ENCODE peak calls at places on chromosomes 11 and 22, in five cellular contexts. One of them, this sample, is unnamed.

GRCh38 chr11:70587095-70587389 is 188.7 kb downstream of the CTTN start:
- DNase-seq in HCT116: no peak
- DNase-seq in IMR-90: peak
- DNase-seq in sigmoid colon: no peak
- DNase-seq in heart left ventricle: no peak
- DNase-seq in this sample: no peak

GRCh38 chr11:113562981-113563461 is 87.8 kb upstream of the DRD2 start:
- DNase-seq in sigmoid colon: no peak
- DNase-seq in IMR-90: no peak
- DNase-seq in heart left ventricle: no peak
- DNase-seq in HCT116: no peak
- DNase-seq in this sample: no peak

GRCh38 chr22:27370281-27370680 is 431.3 kb downstream of the MN1 start:
- DNase-seq in heart left ventricle: no peak
- DNase-seq in HCT116: no peak
- DNase-seq in IMR-90: no peak
- DNase-seq in sigmoid colon: no peak
- DNase-seq in this sample: no peak

GRCh38 chr11:45212566-45213315 is 66.3 kb downstream of the PRDM11 start:
- DNase-seq in heart left ventricle: no peak
- DNase-seq in HCT116: no peak
- DNase-seq in sigmoid colon: peak
- DNase-seq in IMR-90: no peak
- DNase-seq in this sample: no peak

GRCh38 chr22:41875531-41876242 is 39.2 kb downstream of the SHISA8 start:
- DNase-seq in IMR-90: no peak
- DNase-seq in heart left ventricle: no peak
- DNase-seq in HCT116: no peak
- DNase-seq in sigmoid colon: no peak
- DNase-seq in this sample: no peak

GRCh38 chr22:21041937-21042336 is 3.8 kb upstream of the LRRC74B start:
- DNase-seq in heart left ventricle: no peak
- DNase-seq in IMR-90: peak
- DNase-seq in HCT116: no peak
- DNase-seq in sigmoid colon: no peak
- DNase-seq in this sample: no peak

GRCh38 chr22:20251981-20252380 is 16.1 kb downstream of the RTN4R start:
- DNase-seq in heart left ventricle: no peak
- DNase-seq in sigmoid colon: no peak
- DNase-seq in IMR-90: no peak
- DNase-seq in HCT116: no peak
- DNase-seq in this sample: no peak

GRCh38 chr11:111472228-111472627 is 40.0 kb downstream of the BTG4 start:
- DNase-seq in IMR-90: no peak
- DNase-seq in HCT116: no peak
- DNase-seq in heart left ventricle: no peak
- DNase-seq in sigmoid colon: no peak
- DNase-seq in this sample: no peak

GRCh38 chr11:79045811-79046304 is 395.0 kb downstream of the TENM4 start:
- DNase-seq in heart left ventricle: no peak
- DNase-seq in sigmoid colon: no peak
- DNase-seq in HCT116: no peak
- DNase-seq in IMR-90: peak
- DNase-seq in this sample: no peak

GRCh38 chr22:30872282-30873041 is 96.1 kb downstream of the MORC2 start:
- DNase-seq in sigmoid colon: peak
- DNase-seq in heart left ventricle: no peak
- DNase-seq in IMR-90: no peak
- DNase-seq in HCT116: no peak
- DNase-seq in this sample: no peak

GRCh38 chr11:74678591-74679512 is 52.4 kb downstream of the CHRDL2 start:
- DNase-seq in sigmoid colon: no peak
- DNase-seq in HCT116: no peak
- DNase-seq in IMR-90: peak
- DNase-seq in heart left ventricle: peak
- DNase-seq in this sample: no peak

GRCh38 chr11:34050536-34050935 is 995 bp upstream of the CAPRIN1 start:
- DNase-seq in HCT116: no peak
- DNase-seq in heart left ventricle: no peak
- DNase-seq in IMR-90: peak
- DNase-seq in sigmoid colon: no peak
- DNase-seq in this sample: no peak

GRCh38 chr11:93059074-93059957 is 89.9 kb downstream of the MTNR1B start:
- DNase-seq in HCT116: no peak
- DNase-seq in sigmoid colon: no peak
- DNase-seq in heart left ventricle: no peak
- DNase-seq in IMR-90: peak
- DNase-seq in this sample: no peak

GRCh38 chr11:126595560-126595959 is 240.1 kb downstream of the ST3GAL4 start:
- DNase-seq in heart left ventricle: no peak
- DNase-seq in HCT116: no peak
- DNase-seq in sigmoid colon: no peak
- DNase-seq in IMR-90: no peak
- DNase-seq in this sample: no peak

GRCh38 chr11:100734743-100735527 is 47.8 kb downstream of the ARHGAP42 start:
- DNase-seq in IMR-90: no peak
- DNase-seq in heart left ventricle: no peak
- DNase-seq in HCT116: no peak
- DNase-seq in sigmoid colon: no peak
- DNase-seq in this sample: no peak

GRCh38 chr11:65821107-65821506 is 12.7 kb upstream of the SNX32 start:
- DNase-seq in HCT116: no peak
- DNase-seq in IMR-90: no peak
- DNase-seq in heart left ventricle: no peak
- DNase-seq in sigmoid colon: no peak
- DNase-seq in this sample: no peak

GRCh38 chr22:46659059-46659790 is 39.0 kb downstream of the GRAMD4 start:
- DNase-seq in HCT116: no peak
- DNase-seq in heart left ventricle: no peak
- DNase-seq in sigmoid colon: no peak
- DNase-seq in IMR-90: no peak
- DNase-seq in this sample: no peak

GRCh38 chr22:23504522-23504921 is 75.6 kb downstream of the IGLL1 start:
- DNase-seq in heart left ventricle: no peak
- DNase-seq in sigmoid colon: no peak
- DNase-seq in HCT116: no peak
- DNase-seq in IMR-90: no peak
- DNase-seq in this sample: no peak

GRCh38 chr11:129640671-129641070 is 175.0 kb upstream of the TMEM45B start:
- DNase-seq in heart left ventricle: no peak
- DNase-seq in HCT116: no peak
- DNase-seq in IMR-90: no peak
- DNase-seq in sigmoid colon: no peak
- DNase-seq in this sample: no peak

GRCh38 chr11:69108030-69108429 is 47.7 kb upstream of the SMIM38 start:
- DNase-seq in HCT116: no peak
- DNase-seq in IMR-90: no peak
- DNase-seq in sigmoid colon: no peak
- DNase-seq in heart left ventricle: no peak
- DNase-seq in this sample: no peak

GRCh38 chr11:20754957-20755356 is 85.6 kb downstream of the NELL1 start:
- DNase-seq in HCT116: no peak
- DNase-seq in sigmoid colon: no peak
- DNase-seq in heart left ventricle: no peak
- DNase-seq in IMR-90: no peak
- DNase-seq in this sample: no peak

GRCh38 chr11:112293614-112294013 is 33.0 kb upstream of the PLET1 start:
- DNase-seq in IMR-90: no peak
- DNase-seq in heart left ventricle: peak
- DNase-seq in sigmoid colon: peak
- DNase-seq in HCT116: no peak
- DNase-seq in this sample: peak

GRCh38 chr11:68051191-68052136 is 12.6 kb downstream of the TCIRG1 start:
- DNase-seq in IMR-90: no peak
- DNase-seq in heart left ventricle: no peak
- DNase-seq in HCT116: no peak
- DNase-seq in sigmoid colon: peak
- DNase-seq in this sample: peak

GRCh38 chr11:36195496-36196346 is 93.5 kb downstream of the COMMD9 start:
- DNase-seq in heart left ventricle: no peak
- DNase-seq in HCT116: no peak
- DNase-seq in sigmoid colon: no peak
- DNase-seq in IMR-90: peak
- DNase-seq in this sample: no peak

GRCh38 chr22:25829808-25830777 is 88.1 kb downstream of the MYO18B start:
- DNase-seq in HCT116: no peak
- DNase-seq in heart left ventricle: peak
- DNase-seq in sigmoid colon: no peak
- DNase-seq in IMR-90: no peak
- DNase-seq in this sample: peak

GRCh38 chr11:130877532-130877931 is 38.7 kb downstream of the SNX19 start:
- DNase-seq in HCT116: no peak
- DNase-seq in heart left ventricle: no peak
- DNase-seq in sigmoid colon: no peak
- DNase-seq in IMR-90: no peak
- DNase-seq in this sample: no peak

GRCh38 chr11:12008790-12009616 is 577 bp upstream of the DKK3 start:
- DNase-seq in IMR-90: peak
- DNase-seq in heart left ventricle: peak
- DNase-seq in sigmoid colon: peak
- DNase-seq in HCT116: no peak
- DNase-seq in this sample: peak

GRCh38 chr22:26673485-26673884 is 16.1 kb downstream of the MIAT start:
- DNase-seq in IMR-90: no peak
- DNase-seq in sigmoid colon: no peak
- DNase-seq in HCT116: no peak
- DNase-seq in heart left ventricle: no peak
- DNase-seq in this sample: no peak

GRCh38 chr11:61460986-61461385 is 31.1 kb downstream of the SDHAF2 start:
- DNase-seq in IMR-90: no peak
- DNase-seq in sigmoid colon: no peak
- DNase-seq in heart left ventricle: no peak
- DNase-seq in HCT116: no peak
- DNase-seq in this sample: no peak

GRCh38 chr22:38310518-38311330 is 6.5 kb downstream of the CSNK1E start:
- DNase-seq in HCT116: no peak
- DNase-seq in sigmoid colon: peak
- DNase-seq in heart left ventricle: peak
- DNase-seq in IMR-90: no peak
- DNase-seq in this sample: no peak

GRCh38 chr11:47175746-47176327 is 842 bp downstream of the ARFGAP2 start:
- DNase-seq in sigmoid colon: no peak
- DNase-seq in IMR-90: no peak
- DNase-seq in HCT116: no peak
- DNase-seq in heart left ventricle: no peak
- DNase-seq in this sample: no peak

GRCh38 chr11:47177229-47177845 is 658 bp upstream of the ARFGAP2 start:
- DNase-seq in sigmoid colon: peak
- DNase-seq in HCT116: peak
- DNase-seq in IMR-90: peak
- DNase-seq in heart left ventricle: peak
- DNase-seq in this sample: peak

GRCh38 chr11:47177846-47178245 is 1.2 kb upstream of the ARFGAP2 start:
- DNase-seq in IMR-90: no peak
- DNase-seq in HCT116: no peak
- DNase-seq in heart left ventricle: no peak
- DNase-seq in sigmoid colon: peak
- DNase-seq in this sample: no peak

GRCh38 chr11:47178305-47178704 is 1.6 kb upstream of the ARFGAP2 start:
- DNase-seq in HCT116: no peak
- DNase-seq in IMR-90: no peak
- DNase-seq in heart left ventricle: no peak
- DNase-seq in sigmoid colon: no peak
- DNase-seq in this sample: no peak

DNA sequence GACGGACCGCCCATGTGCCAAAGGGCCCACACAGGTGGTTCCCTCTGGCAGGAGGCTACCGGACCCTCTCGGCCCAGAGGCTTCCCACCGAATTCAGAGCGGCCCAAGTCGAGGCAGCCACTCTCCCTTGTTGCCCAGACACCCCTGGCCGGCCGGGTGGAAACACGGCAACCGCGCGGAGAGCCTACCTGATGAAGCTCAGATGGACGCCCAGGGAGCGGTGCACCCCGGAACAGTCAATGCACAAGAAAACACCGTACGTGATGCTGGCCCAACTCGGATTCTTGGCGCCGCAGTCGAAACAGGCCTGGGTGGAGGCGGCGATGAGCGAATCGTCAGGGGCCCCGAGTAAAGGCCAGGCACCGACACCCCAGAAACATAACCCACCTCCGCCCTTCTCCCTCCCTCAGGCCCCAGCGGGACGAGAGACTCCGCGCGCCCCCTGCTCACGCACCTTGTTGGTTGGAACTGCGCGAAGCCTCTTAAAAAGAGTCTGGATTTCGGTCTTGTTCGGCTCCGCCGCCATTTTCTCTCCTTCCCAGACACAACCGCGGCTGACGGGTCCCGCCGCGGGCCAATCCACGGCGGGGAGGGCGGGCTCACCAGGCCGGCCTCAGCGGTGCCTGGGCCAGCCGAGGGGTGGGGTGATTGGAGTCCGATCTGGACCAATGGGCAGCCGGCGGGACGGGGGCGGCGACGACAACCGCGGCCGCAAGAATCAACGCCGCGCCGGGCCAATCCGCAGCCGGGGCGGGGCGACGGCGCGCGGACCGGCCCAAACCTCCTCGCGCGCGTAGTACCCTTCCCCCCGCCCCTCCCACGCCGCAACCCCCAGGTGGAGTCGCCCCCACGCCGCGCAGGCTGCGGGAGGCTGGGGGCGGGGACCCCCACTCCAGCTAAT is at the start of gene ARFGAP2:
- DNase-seq in sigmoid colon: peak
- DNase-seq in IMR-90: peak
- DNase-seq in HCT116: peak
- DNase-seq in heart left ventricle: peak
- DNase-seq in this sample: peak
- TF ChIP-seq POLR2A in sigmoid colon: peak
- TF ChIP-seq POLR2A in IMR-90: peak
- TF ChIP-seq POLR2A in HCT116: no peak
- TF ChIP-seq POLR2A in heart left ventricle: peak
- TF ChIP-seq POLR2A in this sample: peak

GRCh38 chr11:122711831-122712378 is 56.4 kb downstream of the UBASH3B start:
- DNase-seq in IMR-90: no peak
- DNase-seq in HCT116: no peak
- DNase-seq in sigmoid colon: peak
- DNase-seq in heart left ventricle: no peak
- DNase-seq in this sample: no peak
- TF ChIP-seq CTCF in IMR-90: peak
- TF ChIP-seq CTCF in HCT116: no peak
- TF ChIP-seq CTCF in sigmoid colon: no peak
- TF ChIP-seq CTCF in heart left ventricle: no peak
- TF ChIP-seq CTCF in this sample: no peak

GRCh38 chr11:119319136-119319701 is 2.3 kb upstream of the MCAM start:
- DNase-seq in HCT116: no peak
- DNase-seq in heart left ventricle: no peak
- DNase-seq in sigmoid colon: no peak
- DNase-seq in IMR-90: no peak
- DNase-seq in this sample: no peak
- TF ChIP-seq POLR2A in HCT116: no peak
- TF ChIP-seq POLR2A in heart left ventricle: peak
- TF ChIP-seq POLR2A in sigmoid colon: no peak
- TF ChIP-seq POLR2A in IMR-90: no peak
- TF ChIP-seq POLR2A in this sample: no peak

DNA sequence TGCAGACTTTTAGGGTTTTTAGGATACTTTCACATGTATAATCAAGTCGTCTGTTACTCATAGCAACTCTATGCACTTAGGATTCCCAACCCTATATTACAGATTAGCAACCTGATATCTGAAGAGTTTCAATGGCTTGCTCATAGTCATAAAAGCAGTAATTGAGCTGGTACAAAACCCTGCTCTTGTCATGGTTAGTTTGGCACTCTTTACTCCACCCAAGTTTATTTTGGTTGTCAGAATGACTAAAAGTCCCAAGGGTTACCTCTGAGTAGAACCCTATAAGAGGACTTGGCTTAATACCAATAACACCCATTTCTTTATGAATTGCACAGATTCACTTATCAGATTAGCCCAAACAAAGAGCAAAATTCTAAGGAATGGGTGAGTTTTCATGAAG is 550.6 kb downstream of the SOX6 start:
- DNase-seq in IMR-90: no peak
- DNase-seq in HCT116: no peak
- DNase-seq in sigmoid colon: no peak
- DNase-seq in heart left ventricle: no peak
- DNase-seq in this sample: no peak
- TF ChIP-seq CTCF in IMR-90: no peak
- TF ChIP-seq CTCF in HCT116: no peak
- TF ChIP-seq CTCF in sigmoid colon: no peak
- TF ChIP-seq CTCF in heart left ventricle: no peak
- TF ChIP-seq CTCF in this sample: no peak

This sample was measured in body of pancreas.